ENCODE peak calls at places on chromosome 19, in ten cellular contexts. C, J, S, V, A, R, M, L, F and G are unnamed samples. For H3K4me1, the result is how much of the 10 kb centered on the place peaks cover.

GRCh38 chr19:45117167-45117594 is 24.2 kb downstream of the PPP1R37 start:
- DNase-seq in C (no peak), J (no peak), S (no peak), V (peak), A (no peak), R (no peak), M (no peak), L (no peak), F (no peak), G (no peak)

GRCh38 chr19:38004505-38005223 is 97.7 kb downstream of the SIPA1L3 start:
- DNase-seq in C (no peak), J (peak), S (peak), V (peak), A (peak), R (peak), M (no peak), L (peak), F (peak), G (no peak)

GRCh38 chr19:15368798-15369593 is 10.6 kb downstream of the AKAP8 start:
- DNase-seq in C (no peak), J (no peak), S (no peak), V (no peak), A (peak), R (no peak), M (no peak), L (peak), F (no peak), G (no peak)

GRCh38 chr19:36916991-36917390 is 859 bp downstream of the ZNF568 start:
- DNase-seq in C (no peak), J (no peak), S (no peak), V (no peak), A (no peak), R (no peak), M (no peak), L (no peak), F (no peak), G (no peak)

GRCh38 chr19:40590464-40591265 is 10.5 kb upstream of the LTBP4 start:
- DNase-seq in C (no peak), J (no peak), S (no peak), V (no peak), A (no peak), R (peak), M (no peak), L (no peak), F (no peak), G (no peak)

GRCh38 chr19:41328157-41328817 is 18.3 kb downstream of the CCDC97 start:
- DNase-seq in C (no peak), J (no peak), S (no peak), V (no peak), A (no peak), R (no peak), M (no peak), L (no peak), F (no peak), G (no peak)

GRCh38 chr19:23384858-23385257 is 10.4 kb downstream of the ZNF91 start:
- DNase-seq in C (no peak), J (no peak), S (no peak), V (no peak), A (no peak), R (no peak), M (no peak), L (no peak), F (no peak), G (no peak)

GRCh38 chr19:15378529-15379082 is 981 bp downstream of the AKAP8 start:
- DNase-seq in C (peak), J (no peak), S (peak), V (peak), A (peak), R (peak), M (no peak), L (peak), F (no peak), G (peak)

GRCh38 chr19:18675779-18676178 is 7.7 kb upstream of the CRTC1 start:
- DNase-seq in C (no peak), J (no peak), S (no peak), V (peak), A (no peak), R (no peak), M (no peak), L (no peak), F (no peak), G (no peak)

GRCh38 chr19:3338541-3339181 is 27.7 kb upstream of the NFIC start:
- DNase-seq in C (peak), J (peak), S (no peak), V (no peak), A (peak), R (peak), M (no peak), L (no peak), F (no peak), G (no peak)

GRCh38 chr19:10918359-10918758 is 10.1 kb downstream of the YIPF2 start:
- DNase-seq in C (no peak), J (no peak), S (no peak), V (no peak), A (no peak), R (no peak), M (no peak), L (no peak), F (no peak), G (no peak)

GRCh38 chr19:29665826-29666633 is 769 bp downstream of the PLEKHF1 start:
- DNase-seq in C (no peak), J (peak), S (peak), V (no peak), A (peak), R (peak), M (no peak), L (peak), F (no peak), G (peak)

GRCh38 chr19:9782282-9782681 is 13.7 kb upstream of the ZNF846 start:
- DNase-seq in C (no peak), J (no peak), S (no peak), V (no peak), A (no peak), R (no peak), M (no peak), L (no peak), F (no peak), G (no peak)

GRCh38 chr19:31253816-31254551 is 95.3 kb downstream of the TSHZ3 start:
- DNase-seq in C (no peak), J (no peak), S (peak), V (no peak), A (no peak), R (no peak), M (no peak), L (no peak), F (no peak), G (no peak)

GRCh38 chr19:15443838-15444237 is 5.9 kb downstream of the WIZ start:
- DNase-seq in C (no peak), J (peak), S (peak), V (no peak), A (peak), R (no peak), M (no peak), L (peak), F (no peak), G (no peak)

DNA sequence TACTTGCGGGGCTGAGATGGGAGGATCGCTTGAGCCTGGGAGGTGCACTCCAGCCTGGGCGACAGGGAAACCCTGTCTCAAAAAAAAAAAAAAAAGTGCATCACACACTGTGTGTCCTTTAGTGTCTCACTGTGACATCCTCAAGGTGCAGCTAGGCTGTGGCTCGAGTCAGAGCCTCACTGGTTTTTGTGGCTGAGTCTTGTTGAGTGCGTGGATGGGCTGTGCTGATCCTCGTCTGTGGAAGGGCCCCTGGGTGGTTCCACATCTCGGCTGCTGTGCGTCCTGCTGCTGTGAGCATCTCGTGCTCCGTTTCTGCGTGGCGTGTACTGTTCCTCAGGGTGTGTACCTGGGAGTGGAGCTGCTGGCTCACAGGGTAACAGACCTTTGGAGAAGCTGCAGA is 11.2 kb downstream of the STK11 start:
- DNase-seq in C (no peak), J (no peak), S (no peak), V (no peak), A (no peak), R (no peak), M (no peak), L (no peak), F (no peak), G (no peak)
- H3K4me1 ChIP-seq in C (under half), J (half or more), S (half or more), V (under half), A (under half), R (under half), M (half or more), L (half or more), F (under half), G (under half)

GRCh38 chr19:50209131-50209530 is 5.7 kb downstream of the MYH14 start:
- DNase-seq in C (no peak), J (no peak), S (no peak), V (no peak), A (peak), R (no peak), M (no peak), L (no peak), F (no peak), G (no peak)
- H3K27ac ChIP-seq in C (no peak), J (no peak), S (no peak), V (no peak), A (no peak), R (no peak), M (no peak), L (no peak), F (no peak), G (no peak)

DNA sequence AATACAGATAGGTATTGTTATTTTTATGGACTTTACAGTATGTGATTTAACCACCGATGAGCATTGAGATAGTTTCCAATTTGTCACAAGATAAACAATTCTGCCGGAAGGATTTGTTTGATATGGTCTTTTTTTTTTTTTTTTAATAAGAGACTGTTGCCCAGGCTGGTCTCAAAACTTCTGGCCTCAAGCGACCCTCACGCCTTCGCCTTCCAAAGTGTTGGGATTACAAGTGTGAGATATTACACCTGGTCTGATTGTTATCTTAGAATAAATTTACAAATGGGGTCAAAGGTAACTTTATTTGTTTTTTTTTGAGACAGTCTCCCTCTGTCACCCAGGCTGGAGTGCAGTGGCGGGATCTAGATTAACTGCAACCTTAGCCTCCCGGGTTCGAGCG is 1.2 kb downstream of the GARRE1 start:
- DNase-seq in C (no peak), J (no peak), S (no peak), V (no peak), A (no peak), R (no peak), M (no peak), L (no peak), F (no peak), G (no peak)
- H3K4me3 ChIP-seq in C (peak), J (peak), S (peak), V (peak), A (peak), R (peak), M (peak), L (peak), F (peak), G (peak)

DNA sequence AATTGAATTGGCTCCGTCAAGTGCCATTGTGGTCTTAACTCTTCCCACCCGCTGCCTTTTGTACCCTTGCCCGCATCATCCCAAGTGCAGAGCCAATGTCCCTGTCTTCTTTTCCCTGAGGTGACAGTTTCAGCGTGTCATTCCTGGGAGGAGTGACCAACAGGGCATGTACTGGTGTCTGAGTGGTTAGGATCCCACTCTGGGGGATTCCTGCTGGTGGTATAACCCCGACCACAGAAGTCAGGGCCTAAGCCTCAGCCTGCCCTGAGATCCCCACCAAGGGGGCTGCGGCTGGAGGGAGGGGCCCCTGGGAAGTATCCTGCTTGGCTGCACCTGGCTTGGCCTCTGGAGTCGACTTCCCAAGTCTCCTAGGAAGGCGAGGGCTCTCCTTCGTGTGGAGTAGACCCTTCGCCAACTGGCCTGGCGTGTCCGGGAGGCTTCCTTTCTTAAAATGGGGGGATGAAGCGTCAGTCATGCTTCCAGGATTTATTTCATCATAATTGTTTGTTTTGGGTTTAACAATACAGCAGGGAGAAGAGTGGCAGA is 40.6 kb downstream of the NFIX start:
- DNase-seq in C (no peak), J (no peak), S (no peak), V (no peak), A (no peak), R (no peak), M (no peak), L (no peak), F (no peak), G (no peak)
- H3K4me1 ChIP-seq in C (under half), J (half or more), S (half or more), V (under half), A (under half), R (under half), M (half or more), L (half or more), F (half or more), G (under half)

GRCh38 chr19:49858591-49858985 is 7.6 kb downstream of the PTOV1 start:
- DNase-seq in C (no peak), J (no peak), S (no peak), V (no peak), A (no peak), R (no peak), M (no peak), L (peak), F (no peak), G (no peak)
- H3K27ac ChIP-seq in C (no peak), J (no peak), S (peak), V (no peak), A (no peak), R (no peak), M (no peak), L (peak), F (no peak), G (no peak)

GRCh38 chr19:47095707-47096704 is 17.6 kb downstream of the ZC3H4 start:
- DNase-seq in C (no peak), J (peak), S (peak), V (no peak), A (no peak), R (peak), M (no peak), L (peak), F (no peak), G (peak)

GRCh38 chr19:47099576-47100050 is 14.0 kb downstream of the ZC3H4 start:
- DNase-seq in C (no peak), J (no peak), S (no peak), V (no peak), A (no peak), R (no peak), M (no peak), L (peak), F (no peak), G (no peak)

GRCh38 chr19:47096721-47097120 is 16.9 kb downstream of the ZC3H4 start:
- DNase-seq in C (no peak), J (no peak), S (peak), V (no peak), A (no peak), R (peak), M (no peak), L (peak), F (no peak), G (no peak)

GRCh38 chr19:47098608-47099007 is 15.0 kb downstream of the ZC3H4 start:
- DNase-seq in C (no peak), J (no peak), S (no peak), V (no peak), A (no peak), R (no peak), M (no peak), L (peak), F (no peak), G (no peak)

DNA sequence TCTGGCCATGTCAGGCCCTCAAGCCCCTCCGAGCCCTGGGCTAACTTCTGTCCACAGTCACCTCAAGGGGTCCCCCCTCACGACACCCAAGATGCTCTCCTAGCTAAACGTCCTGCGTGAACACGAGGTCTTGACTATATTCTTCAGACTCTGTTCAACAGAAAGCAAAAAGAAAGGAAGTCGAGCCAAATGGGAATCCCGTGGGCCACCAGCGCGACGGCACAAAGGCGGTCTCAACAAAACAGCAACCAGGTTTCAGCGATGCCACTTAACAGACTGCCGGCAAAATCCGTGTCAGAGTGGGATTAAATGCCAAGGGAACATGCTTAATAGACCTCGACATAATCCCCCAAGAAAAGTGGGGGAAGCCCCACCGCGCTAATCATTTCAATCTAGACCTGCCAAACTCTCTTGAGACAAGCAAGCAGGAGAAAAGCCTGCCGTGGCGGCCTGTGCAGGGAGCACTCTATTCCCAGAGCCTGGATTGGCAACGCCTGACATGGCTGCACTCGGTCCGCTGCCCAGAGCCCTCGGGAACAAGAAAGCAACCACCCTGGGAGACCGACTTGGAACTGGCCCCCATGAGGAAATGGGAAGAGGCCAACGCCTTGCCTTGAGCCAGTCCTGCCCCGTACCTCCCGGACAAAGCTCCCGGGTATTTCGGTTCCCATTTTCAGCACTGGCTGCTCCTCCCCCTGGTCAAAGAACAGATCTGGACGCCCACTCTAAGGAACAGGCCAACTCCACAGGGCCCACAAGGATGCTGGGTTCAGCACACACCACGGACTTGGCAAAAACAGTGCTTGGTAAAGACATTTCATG is 16.0 kb downstream of the ZC3H4 start:
- DNase-seq in C (no peak), J (peak), S (peak), V (no peak), A (peak), R (peak), M (no peak), L (peak), F (no peak), G (no peak)
- H3K4me3 ChIP-seq in C (no peak), J (peak), S (peak), V (no peak), A (no peak), R (no peak), M (no peak), L (peak), F (no peak), G (no peak)

DNA sequence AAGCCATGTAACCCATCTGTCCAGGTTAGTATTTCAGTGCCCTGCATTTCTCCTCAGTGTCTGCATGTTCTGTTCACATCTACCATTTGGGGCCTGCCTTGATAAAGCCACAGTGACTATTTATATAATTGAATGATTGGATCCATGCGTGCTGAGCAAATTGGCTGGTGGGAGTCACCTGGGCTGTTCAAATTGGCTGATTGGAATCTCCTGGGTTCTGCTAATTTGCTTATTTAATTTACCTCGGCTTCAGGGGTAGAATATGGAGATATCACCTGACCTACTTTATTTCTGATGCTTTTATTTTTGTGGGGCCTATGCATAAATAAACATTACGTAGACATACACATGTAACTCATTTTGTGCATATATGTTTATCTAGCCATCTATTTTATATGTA is 167.7 kb downstream of the ZNF486 start:
- DNase-seq in C (no peak), J (no peak), S (no peak), V (no peak), A (no peak), R (no peak), M (no peak), L (no peak), F (no peak), G (no peak)
- H3K4me1 ChIP-seq in C (under half), J (under half), S (under half), V (under half), A (under half), R (under half), M (under half), L (under half), F (under half), G (under half)

GRCh38 chr19:5041168-5042038 is 72.5 kb downstream of the KDM4B start:
- DNase-seq in C (no peak), J (no peak), S (no peak), V (no peak), A (no peak), R (no peak), M (no peak), L (no peak), F (no peak), G (no peak)
- H3K27ac ChIP-seq in C (no peak), J (no peak), S (no peak), V (no peak), A (no peak), R (no peak), M (no peak), L (no peak), F (no peak), G (no peak)

GRCh38 chr19:33224694-33225457 is 774 bp downstream of the SLC7A10 start:
- DNase-seq in C (no peak), J (no peak), S (no peak), V (no peak), A (no peak), R (no peak), M (no peak), L (peak), F (no peak), G (no peak)

GRCh38 chr19:33227870-33228599 is 2.4 kb upstream of the SLC7A10 start:
- DNase-seq in C (no peak), J (no peak), S (no peak), V (no peak), A (no peak), R (no peak), M (no peak), L (no peak), F (no peak), G (no peak)

GRCh38 chr19:33225458-33225925 is at the start of gene SLC7A10:
- DNase-seq in C (no peak), J (no peak), S (no peak), V (no peak), A (no peak), R (no peak), M (no peak), L (peak), F (no peak), G (no peak)

GRCh38 chr19:33226550-33227241 is 1.0 kb upstream of the SLC7A10 start:
- DNase-seq in C (no peak), J (no peak), S (no peak), V (no peak), A (no peak), R (peak), M (no peak), L (peak), F (no peak), G (no peak)

DNA sequence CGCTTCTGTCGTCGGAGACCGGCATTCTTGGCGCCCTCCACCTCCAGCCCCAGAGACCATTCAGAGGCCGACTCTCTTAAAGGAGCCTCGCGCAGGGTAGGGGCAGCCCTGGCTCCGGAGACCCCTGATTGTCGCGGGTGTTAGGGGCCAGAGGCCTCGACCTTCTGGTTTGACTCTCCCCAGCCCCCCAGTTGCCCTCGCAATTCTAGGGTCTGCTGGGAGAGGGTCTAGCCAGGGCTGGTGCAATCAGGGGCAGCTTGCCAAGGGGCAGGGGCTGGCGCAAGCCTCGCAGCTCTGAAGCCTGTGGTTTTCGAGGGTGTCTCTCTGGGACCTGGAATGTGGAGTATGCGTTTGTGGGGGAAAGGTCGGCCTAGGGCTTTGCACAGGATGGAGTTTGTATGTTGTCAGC is 1.6 kb upstream of the SLC7A10 start:
- DNase-seq in C (no peak), J (no peak), S (no peak), V (no peak), A (no peak), R (no peak), M (no peak), L (peak), F (no peak), G (no peak)
- H3K4me3 ChIP-seq in C (no peak), J (no peak), S (no peak), V (no peak), A (no peak), R (peak), M (no peak), L (peak), F (peak), G (no peak)